ENCODE peak calls at places on chromosome 18, in four cellular contexts. One of them, this sample, is unnamed.

GRCh38 chr18:64333584-64333983 is 184.7 kb upstream of the LINC00305 start:
- DNase-seq in CD8-positive, alpha-beta T cell: no peak
- DNase-seq in occipital lobe: no peak
- DNase-seq in astrocyte of the cerebellum: no peak
- DNase-seq in this sample: no peak

GRCh38 chr18:80154293-80154692 is 45.2 kb downstream of the ADNP2 start:
- DNase-seq in CD8-positive, alpha-beta T cell: no peak
- DNase-seq in occipital lobe: no peak
- DNase-seq in astrocyte of the cerebellum: no peak
- DNase-seq in this sample: no peak

GRCh38 chr18:29321561-29321960 is 1144.6 kb upstream of the CDH2 start:
- DNase-seq in occipital lobe: no peak
- DNase-seq in astrocyte of the cerebellum: no peak
- DNase-seq in CD8-positive, alpha-beta T cell: no peak
- DNase-seq in this sample: no peak

GRCh38 chr18:32289480-32290075 is 99.7 kb downstream of the MEP1B start:
- DNase-seq in CD8-positive, alpha-beta T cell: no peak
- DNase-seq in astrocyte of the cerebellum: peak
- DNase-seq in occipital lobe: no peak
- DNase-seq in this sample: no peak

GRCh38 chr18:11906926-11907874 is 917 bp downstream of the MPPE1 start:
- DNase-seq in occipital lobe: no peak
- DNase-seq in astrocyte of the cerebellum: no peak
- DNase-seq in CD8-positive, alpha-beta T cell: no peak
- DNase-seq in this sample: no peak

GRCh38 chr18:27843783-27844415 is 333.0 kb downstream of the CDH2 start:
- DNase-seq in astrocyte of the cerebellum: peak
- DNase-seq in CD8-positive, alpha-beta T cell: no peak
- DNase-seq in occipital lobe: no peak
- DNase-seq in this sample: no peak

GRCh38 chr18:76490701-76491171 is 4.3 kb downstream of the ZNF516 start:
- DNase-seq in astrocyte of the cerebellum: no peak
- DNase-seq in occipital lobe: no peak
- DNase-seq in CD8-positive, alpha-beta T cell: no peak
- DNase-seq in this sample: no peak

GRCh38 chr18:11504962-11505361 is 104.4 kb upstream of the SLC35G4 start:
- DNase-seq in astrocyte of the cerebellum: no peak
- DNase-seq in occipital lobe: no peak
- DNase-seq in CD8-positive, alpha-beta T cell: no peak
- DNase-seq in this sample: no peak

GRCh38 chr18:80132196-80132812 is 23.2 kb downstream of the ADNP2 start:
- DNase-seq in occipital lobe: no peak
- DNase-seq in CD8-positive, alpha-beta T cell: no peak
- DNase-seq in astrocyte of the cerebellum: no peak
- DNase-seq in this sample: no peak

GRCh38 chr18:79890638-79891037 is 60.8 kb downstream of the SLC66A2 start:
- DNase-seq in CD8-positive, alpha-beta T cell: no peak
- DNase-seq in astrocyte of the cerebellum: no peak
- DNase-seq in occipital lobe: no peak
- DNase-seq in this sample: no peak

GRCh38 chr18:73785276-73785675 is 362.4 kb downstream of the FBXO15 start:
- DNase-seq in occipital lobe: no peak
- DNase-seq in astrocyte of the cerebellum: no peak
- DNase-seq in CD8-positive, alpha-beta T cell: no peak
- DNase-seq in this sample: no peak

GRCh38 chr18:47968721-47969120 is 38.3 kb upstream of the SMAD2 start:
- DNase-seq in CD8-positive, alpha-beta T cell: no peak
- DNase-seq in astrocyte of the cerebellum: peak
- DNase-seq in occipital lobe: no peak
- DNase-seq in this sample: no peak

GRCh38 chr18:21243041-21243431 is 1.0 kb downstream of the GREB1L start:
- DNase-seq in astrocyte of the cerebellum: no peak
- DNase-seq in occipital lobe: no peak
- DNase-seq in CD8-positive, alpha-beta T cell: no peak
- DNase-seq in this sample: no peak

GRCh38 chr18:47418746-47419145 is 167.3 kb upstream of the SKOR2 start:
- DNase-seq in astrocyte of the cerebellum: no peak
- DNase-seq in CD8-positive, alpha-beta T cell: no peak
- DNase-seq in occipital lobe: no peak
- DNase-seq in this sample: no peak

GRCh38 chr18:62436636-62437519 is 85.9 kb upstream of the ZCCHC2 start:
- DNase-seq in astrocyte of the cerebellum: no peak
- DNase-seq in occipital lobe: peak
- DNase-seq in CD8-positive, alpha-beta T cell: no peak
- DNase-seq in this sample: no peak

GRCh38 chr18:12645751-12646203 is 12.1 kb downstream of the SPIRE1 start:
- DNase-seq in CD8-positive, alpha-beta T cell: no peak
- DNase-seq in astrocyte of the cerebellum: no peak
- DNase-seq in occipital lobe: peak
- DNase-seq in this sample: no peak